ENCODE peak calls at places on chromosome 14, in seven cellular contexts. P is vagina; H is natural killer cell; I is foreskin fibroblast; R is CD4-positive, alpha-beta T cell; F is WTC11; J is GM23338. M is an unnamed sample.

GRCh38 chr14:93331375-93332031 is 1.3 kb downstream of the BTBD7 start:
- DNase-seq in P (no peak), H (no peak), I (no peak), R (no peak), F (no peak), J (no peak), M (no peak)

GRCh38 chr14:53237488-53237887 is 84.4 kb upstream of the DDHD1 start:
- DNase-seq in P (no peak), H (no peak), I (no peak), R (no peak), F (no peak), J (peak; percentile 6), M (no peak)

GRCh38 chr14:39232554-39233415 is 930 bp upstream of the MIA2 start:
- DNase-seq in P (no peak), H (no peak), I (peak; percentile 75), R (no peak), F (no peak), J (no peak), M (no peak)

GRCh38 chr14:77158175-77158908 is 16.8 kb upstream of the ZDHHC22 start:
- DNase-seq in P (no peak), H (no peak), I (peak; percentile 59), R (no peak), F (peak; percentile 39), J (peak; percentile 68), M (no peak)

GRCh38 chr14:35122696-35123387 is 490 bp downstream of the PRORP start:
- DNase-seq in P (no peak), H (no peak), I (peak; percentile 32), R (no peak), F (no peak), J (peak; percentile 58), M (no peak)

GRCh38 chr14:24259282-24260025 is 3.5 kb downstream of the TGM1 start:
- DNase-seq in P (no peak), H (no peak), I (no peak), R (no peak), F (no peak), J (no peak), M (no peak)

GRCh38 chr14:105152794-105153241 is 15.8 kb downstream of the JAG2 start:
- DNase-seq in P (no peak), H (no peak), I (no peak), R (no peak), F (no peak), J (no peak), M (no peak)

GRCh38 chr14:75783602-75784313 is 122.7 kb downstream of the TTLL5 start:
- DNase-seq in P (no peak), H (no peak), I (no peak), R (no peak), F (no peak), J (no peak), M (no peak)

GRCh38 chr14:72401632-72402428 is 469.6 kb downstream of the RGS6 start:
- DNase-seq in P (no peak), H (no peak), I (no peak), R (no peak), F (no peak), J (no peak), M (no peak)

GRCh38 chr14:105605501-105606304 is 79.3 kb downstream of the TMEM121 start:
- DNase-seq in P (peak; percentile 58), H (no peak), I (no peak), R (no peak), F (no peak), J (no peak), M (peak; percentile 13)

GRCh38 chr14:61296707-61297502 is 15.8 kb upstream of the TMEM30B start:
- DNase-seq in P (no peak), H (no peak), I (peak; percentile 33), R (no peak), F (no peak), J (peak; percentile 49), M (no peak)

GRCh38 chr14:74886001-74886400 is 4.3 kb downstream of the DLST start:
- DNase-seq in P (no peak), H (no peak), I (peak; percentile 92), R (no peak), F (peak; percentile 40), J (peak; percentile 95), M (no peak)

GRCh38 chr14:21019377-21019776 is 5.5 kb downstream of the NDRG2 start:
- DNase-seq in P (no peak), H (no peak), I (no peak), R (no peak), F (no peak), J (no peak), M (no peak)

GRCh38 chr14:23929822-23930294 is 23.7 kb upstream of the DHRS4 start:
- DNase-seq in P (no peak), H (peak; percentile 75), I (peak; percentile 49), R (peak; percentile 79), F (peak; percentile 91), J (peak; percentile 94), M (peak; percentile 60)

GRCh38 chr14:51442513-51443175 is 202.6 kb downstream of the TMX1 start:
- DNase-seq in P (no peak), H (no peak), I (peak; percentile 95), R (no peak), F (no peak), J (no peak), M (no peak)

GRCh38 chr14:66476964-66477363 is 9.2 kb upstream of the CCDC196 start:
- DNase-seq in P (no peak), H (no peak), I (peak; percentile 68), R (no peak), F (no peak), J (no peak), M (no peak)
- TF ChIP-seq CTCF in P (no peak), H (no peak), I (no peak), R (no peak), F (no peak), J (no peak), M (no peak)

GRCh38 chr14:55781046-55781445 is 201.0 kb downstream of the KTN1 start:
- DNase-seq in P (no peak), H (no peak), I (no peak), R (no peak), F (no peak), J (no peak), M (no peak)

GRCh38 chr14:55777867-55778266 is 197.9 kb downstream of the KTN1 start:
- DNase-seq in P (no peak), H (no peak), I (no peak), R (no peak), F (no peak), J (no peak), M (no peak)

GRCh38 chr14:55782166-55782565 is 202.2 kb downstream of the KTN1 start:
- DNase-seq in P (no peak), H (no peak), I (no peak), R (no peak), F (no peak), J (no peak), M (no peak)

DNA sequence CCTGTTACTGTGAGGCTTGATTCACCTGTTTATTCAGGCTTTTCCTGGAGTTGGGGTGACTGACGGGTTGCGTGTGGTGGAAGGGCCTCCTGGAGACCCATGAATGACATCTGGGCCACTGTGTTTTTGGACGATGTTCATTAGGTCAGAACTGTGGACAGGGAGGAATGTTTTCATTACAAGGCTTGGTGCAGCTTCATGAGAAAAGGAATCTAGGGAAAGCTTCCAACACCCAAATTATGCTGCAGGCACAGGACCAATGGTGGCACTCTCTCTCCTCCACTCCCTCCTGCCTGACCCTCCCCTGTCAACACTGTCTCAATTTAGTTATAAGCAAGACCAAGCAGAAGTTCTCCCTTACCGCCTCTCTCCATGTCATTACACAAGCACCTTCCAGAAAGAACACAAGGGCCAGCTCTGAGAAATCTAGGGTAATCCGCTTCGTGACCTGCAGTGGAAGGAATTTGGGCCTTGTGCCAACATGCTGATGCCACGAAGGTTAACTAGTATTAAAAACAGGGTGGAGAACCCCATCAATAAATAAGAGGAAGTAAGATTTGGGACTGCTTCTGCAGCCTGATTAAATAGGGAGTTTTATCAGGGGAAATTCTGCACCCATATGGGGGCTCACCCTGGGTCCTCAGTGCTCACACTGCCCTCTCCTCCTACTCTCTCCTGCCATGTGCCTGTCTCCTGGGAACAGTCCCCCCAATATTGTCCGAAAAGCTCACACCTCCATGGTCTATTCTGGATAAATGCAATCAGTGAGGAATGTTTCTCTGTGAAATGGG is 200.3 kb downstream of the KTN1 start:
- DNase-seq in P (no peak), H (no peak), I (peak; percentile 73), R (no peak), F (no peak), J (no peak), M (no peak)
- TF ChIP-seq CTCF in P (no peak), H (no peak), I (no peak), R (no peak), F (no peak), J (no peak), M (no peak)

DNA sequence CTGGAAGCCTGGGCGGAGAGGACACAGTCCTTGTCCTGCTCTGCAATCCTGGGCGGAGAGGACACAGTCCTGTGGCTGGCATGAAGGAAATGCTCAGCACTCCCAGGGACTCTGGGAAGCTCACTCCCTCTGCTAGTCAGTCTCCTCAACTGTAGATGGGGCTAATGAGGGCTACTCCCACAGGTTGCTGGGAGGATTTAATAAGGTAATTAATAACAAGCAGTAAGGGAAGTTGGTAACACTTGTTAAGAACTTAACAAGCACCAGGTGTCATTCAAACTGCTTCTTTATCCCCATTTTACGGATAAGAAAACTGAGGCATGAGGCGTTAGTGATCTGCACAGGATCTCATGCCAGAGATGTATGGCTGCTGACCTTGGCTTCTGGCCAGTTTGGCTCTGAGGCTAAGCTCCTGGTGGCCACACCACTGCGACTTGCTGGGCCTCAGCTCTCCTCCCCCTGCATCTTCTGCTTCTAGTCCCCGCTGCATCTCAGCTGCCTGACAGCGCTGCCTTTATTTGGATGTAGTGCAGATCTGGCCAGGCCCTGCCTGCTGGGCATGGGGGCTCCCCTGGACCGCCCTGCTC is 54.1 kb upstream of the BEGAIN start:
- DNase-seq in P (no peak), H (no peak), I (no peak), R (no peak), F (no peak), J (no peak), M (no peak)
- TF ChIP-seq CTCF in P (no peak), H (no peak), I (no peak), R (no peak), F (no peak), J (peak; percentile 11), M (no peak)

GRCh38 chr14:32230181-32230580 is 27.1 kb upstream of the RNU6-8 start:
- DNase-seq in P (no peak), H (no peak), I (no peak), R (no peak), F (no peak), J (no peak), M (no peak)
- TF ChIP-seq CTCF in P (no peak), H (no peak), I (no peak), R (no peak), F (no peak), J (no peak), M (no peak)

DNA sequence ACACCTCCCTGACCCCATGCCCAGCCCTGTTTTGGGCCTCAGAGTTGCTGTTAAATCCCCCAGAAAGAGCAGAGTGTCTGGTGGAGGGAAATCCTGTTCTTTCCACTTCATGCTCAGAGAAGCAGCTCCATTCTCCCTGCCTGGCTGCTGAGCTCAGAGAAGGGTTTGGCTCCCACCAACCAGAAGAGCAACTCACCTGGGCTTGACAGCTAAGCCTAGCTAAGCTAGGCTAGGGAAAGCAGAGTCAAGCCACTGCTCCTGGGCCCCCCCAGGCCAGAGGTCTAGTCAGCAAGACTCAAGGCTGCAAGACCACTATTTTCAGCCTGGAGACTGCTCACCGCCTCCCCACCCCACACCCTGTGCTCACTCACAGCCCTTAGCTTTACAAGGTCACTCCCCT is 13.6 kb downstream of the GSC start:
- DNase-seq in P (no peak), H (no peak), I (no peak), R (no peak), F (no peak), J (no peak), M (no peak)
- TF ChIP-seq CTCF in P (no peak), H (no peak), I (no peak), R (no peak), F (no peak), J (no peak), M (no peak)

M was measured in activated B cell treated with CpG ODN at 0.5 μM for 24 hours.